ENCODE peak calls at places on chromosomes 2 and 18, in eight cellular contexts. P is small intestine; A is renal cortical epithelial cell; Y is GM20000; X is activated naive CD8-positive, alpha-beta T cell treated with anti-CD3 and anti-CD28 coated beads, Interleukin-2, amount 50 U/mL, for 24 hours; K is substantia nigra; E is AG10803; T is A549. H is an unnamed sample.

GRCh38 chr2:19312949-19313348 is 45.5 kb downstream of the OSR1 start:
- DNase-seq in A (peak), X (no peak), P (no peak), T (peak), K (no peak), Y (peak), E (peak), H (no peak)

GRCh38 chr2:60945341-60945740 is 64.0 kb downstream of the REL start:
- DNase-seq in K (no peak), E (no peak), Y (no peak), P (no peak), X (no peak), T (no peak), A (no peak), H (no peak)

GRCh38 chr18:80253871-80254492 is 6.7 kb upstream of the PARD6G start:
- DNase-seq in K (no peak), X (no peak), E (no peak), Y (no peak), T (peak), P (no peak), A (no peak), H (no peak)

GRCh38 chr18:44458777-44459176 is 221.9 kb upstream of the SETBP1 start:
- DNase-seq in A (peak), E (peak), K (no peak), X (no peak), P (no peak), T (no peak), Y (no peak), H (no peak)

GRCh38 chr2:74511104-74511989 is 2.9 kb upstream of the TLX2 start:
- DNase-seq in Y (no peak), E (peak), P (no peak), X (no peak), T (no peak), K (no peak), A (no peak), H (no peak)

GRCh38 chr2:178277741-178278197 is 83.5 kb downstream of the OSBPL6 start:
- DNase-seq in E (no peak), A (peak), Y (no peak), X (no peak), K (no peak), P (peak), T (no peak), H (no peak)

GRCh38 chr2:172512810-172513523 is 42.9 kb upstream of the PDK1 start:
- DNase-seq in X (no peak), K (no peak), Y (no peak), P (no peak), A (no peak), E (no peak), T (no peak), H (no peak)

GRCh38 chr2:146068051-146068450 is 1548.1 kb upstream of the ZEB2 start:
- DNase-seq in A (no peak), K (no peak), Y (no peak), X (no peak), T (no peak), P (no peak), E (no peak), H (no peak)

GRCh38 chr2:216632952-216633615 is at the start of gene IGFBP2:
- DNase-seq in X (peak), Y (peak), P (peak), A (no peak), T (peak), K (no peak), E (no peak), H (no peak)

GRCh38 chr2:127985026-127985734 is 42.7 kb downstream of the SAP130 start:
- DNase-seq in Y (no peak), K (no peak), E (no peak), T (no peak), X (no peak), P (no peak), A (no peak), H (no peak)

H was measured in GM12864.